ENCODE peak calls at places on chromosomes 13 and 19, in four cellular contexts. F, S, E and V are unnamed samples.

GRCh38 chr19:22545751-22546150 is 88.4 kb upstream of the ZNF492 start:
- DNase-seq in F (no peak), E (peak), S (no peak), V (peak)

GRCh38 chr19:3175761-3176714 is 2.5 kb upstream of the S1PR4 start:
- DNase-seq in S (no peak), E (no peak), F (peak), V (no peak)

GRCh38 chr19:41575998-41576397 is at the start of gene CEACAM21:
- DNase-seq in F (peak), S (no peak), E (peak), V (peak)

GRCh38 chr13:77946522-77946921 is 27.9 kb upstream of the EDNRB start:
- DNase-seq in S (no peak), E (no peak), F (no peak), V (no peak)

GRCh38 chr19:49793561-49793840 is 19.6 kb downstream of the FUZ start:
- DNase-seq in S (no peak), F (no peak), E (no peak), V (no peak)

GRCh38 chr13:108158746-108159145 is 56.6 kb downstream of the LIG4 start:
- DNase-seq in S (no peak), F (no peak), E (no peak), V (no peak)

GRCh38 chr19:3366104-3366760 is at the start of gene NFIC:
- DNase-seq in E (peak), S (no peak), F (peak), V (peak)

GRCh38 chr13:91520952-91521351 is 122.5 kb downstream of the GPC5 start:
- DNase-seq in S (peak), F (no peak), E (no peak), V (no peak)

GRCh38 chr13:72953391-72953960 is 105.3 kb upstream of the KLF5 start:
- DNase-seq in S (no peak), E (no peak), F (peak), V (no peak)

GRCh38 chr19:32104465-32105235 is 240.8 kb upstream of the ZNF507 start:
- DNase-seq in F (no peak), S (no peak), E (no peak), V (no peak)

GRCh38 chr13:66805657-66806056 is 424.5 kb downstream of the PCDH9 start:
- DNase-seq in F (no peak), S (no peak), E (no peak), V (no peak)

GRCh38 chr19:1680976-1681375 is 28.6 kb upstream of the TCF3 start:
- DNase-seq in E (no peak), S (no peak), F (no peak), V (no peak)

GRCh38 chr13:105272660-105273631 is 1262.5 kb downstream of the EFNB2 start:
- DNase-seq in E (no peak), S (no peak), F (no peak), V (no peak)

GRCh38 chr13:46687810-46688209 is 109.2 kb downstream of the ESD start:
- DNase-seq in F (no peak), E (no peak), S (no peak), V (no peak)

GRCh38 chr13:88196106-88196505 is 524.9 kb downstream of the SLITRK5 start:
- DNase-seq in S (no peak), E (no peak), F (no peak), V (no peak)

GRCh38 chr13:39035204-39035603 is 2.7 kb downstream of the PROSER1 start:
- DNase-seq in F (no peak), S (no peak), E (no peak), V (no peak)

GRCh38 chr19:49503582-49503962 is 7.3 kb downstream of the RPS11 start:
- DNase-seq in E (no peak), F (no peak), S (no peak), V (no peak)

GRCh38 chr13:114044486-114044885 is 70.6 kb upstream of the C13orf46 start:
- DNase-seq in F (no peak), E (no peak), S (no peak), V (peak)

GRCh38 chr13:42807866-42808265 is 26.5 kb downstream of the FAM216B start:
- DNase-seq in S (no peak), E (no peak), F (no peak), V (no peak)

GRCh38 chr19:12828494-12828893 is 5.9 kb downstream of the RTBDN start:
- DNase-seq in E (no peak), F (peak), S (peak), V (no peak)

GRCh38 chr19:43731854-43732253 is 16.0 kb downstream of the IRGC start:
- DNase-seq in F (no peak), E (no peak), S (no peak), V (no peak)

GRCh38 chr19:38496603-38497487 is 63.4 kb downstream of the RYR1 start:
- DNase-seq in S (no peak), E (no peak), F (no peak), V (no peak)

GRCh38 chr19:48815870-48816501 is 5.2 kb upstream of the BCAT2 start:
- DNase-seq in F (peak), S (peak), E (no peak), V (peak)

GRCh38 chr19:42468273-42468796 is 25.6 kb upstream of the CXCL17 start:
- DNase-seq in S (peak), E (no peak), F (peak), V (no peak)

GRCh38 chr19:54310543-54310942 is 2.4 kb downstream of the LILRA5 start:
- DNase-seq in E (no peak), S (no peak), F (no peak), V (no peak)

GRCh38 chr13:76516013-76516412 is 370.2 kb downstream of the KCTD12 start:
- DNase-seq in E (no peak), F (no peak), S (no peak), V (no peak)

GRCh38 chr19:35056513-35057063 is 15.1 kb downstream of the HPN start:
- DNase-seq in F (no peak), E (no peak), S (no peak), V (no peak)

GRCh38 chr13:55777612-55778011 is 1363.1 kb upstream of the PRR20A start:
- DNase-seq in S (no peak), F (no peak), E (no peak), V (no peak)

GRCh38 chr19:17487240-17488121 is 17.2 kb downstream of the SLC27A1 start:
- DNase-seq in E (no peak), F (no peak), S (no peak), V (no peak)

GRCh38 chr13:97346097-97346496 is 87.9 kb upstream of the RAP2A start:
- DNase-seq in F (no peak), E (no peak), S (no peak), V (no peak)

GRCh38 chr13:110512198-110512740 is 49.3 kb downstream of the RAB20 start:
- DNase-seq in S (no peak), E (no peak), F (no peak), V (no peak)

GRCh38 chr13:60645552-60646138 is 248.6 kb downstream of the TDRD3 start:
- DNase-seq in S (no peak), F (no peak), E (no peak), V (no peak)

GRCh38 chr19:41588497-41589209 is 12.7 kb downstream of the CEACAM21 start:
- DNase-seq in S (no peak), F (no peak), E (no peak), V (no peak)